ENCODE peak calls at places on chromosomes 1 and 21, in four cellular contexts. I is heart left ventricle, T is nephron progenitor cell, D is cardiac muscle cell. E is an unnamed sample.

GRCh38 chr1:204254031-204254661 is 40.4 kb upstream of the GOLT1A start:
- DNase-seq in T (no peak), I (no peak), D (peak; percentile 77), E (no peak)

GRCh38 chr1:178388398-178389161 is 108.2 kb downstream of the CLEC20A start:
- DNase-seq in I (no peak), D (peak; percentile 39), T (no peak), E (no peak)

GRCh38 chr21:42596657-42597056 is 56.8 kb upstream of the PDE9A start:
- DNase-seq in D (no peak), I (no peak), T (no peak), E (no peak)

GRCh38 chr1:50152236-50152635 is 43.5 kb downstream of the ELAVL4 start:
- DNase-seq in D (no peak), T (no peak), I (no peak), E (no peak)

GRCh38 chr1:4761324-4761723 is 106.9 kb downstream of the AJAP1 start:
- DNase-seq in D (no peak), I (no peak), T (no peak), E (no peak)

GRCh38 chr1:197173571-197174482 is 27.4 kb upstream of the ASPM start:
- DNase-seq in T (no peak), D (peak; percentile 86), I (no peak), E (no peak)

GRCh38 chr1:18384477-18384876 is 96.3 kb upstream of the KLHDC7A start:
- DNase-seq in I (no peak), D (no peak), T (no peak), E (no peak)

GRCh38 chr1:2242814-2243725 is 15.0 kb downstream of the SKI start:
- DNase-seq in I (peak; percentile 82), D (no peak), T (no peak), E (no peak)

GRCh38 chr1:228494970-228495853 is 8.0 kb downstream of the RNF187 start:
- DNase-seq in I (no peak), D (no peak), T (no peak), E (no peak)

GRCh38 chr1:72366473-72366872 is 84.1 kb upstream of the NEGR1 start:
- DNase-seq in I (no peak), T (no peak), D (peak; percentile 68), E (no peak)

GRCh38 chr1:9008236-9008635 is 18.0 kb downstream of the SLC2A7 start:
- DNase-seq in D (no peak), T (no peak), I (no peak), E (no peak)

GRCh38 chr1:207806531-207807394 is 54.9 kb downstream of the CD46 start:
- DNase-seq in D (no peak), T (no peak), I (no peak), E (no peak)

GRCh38 chr1:2330511-2331199 is 60.7 kb downstream of the MORN1 start:
- DNase-seq in I (peak; percentile 64), T (no peak), D (peak; percentile 90), E (no peak)

GRCh38 chr1:109213345-109213823 is 334 bp upstream of the SARS1 start:
- DNase-seq in T (no peak), I (no peak), D (no peak), E (no peak)

GRCh38 chr1:99502400-99502799 is 143.5 kb upstream of the PALMD start:
- DNase-seq in I (no peak), D (no peak), T (no peak), E (no peak)

GRCh38 chr1:55420866-55421265 is 205.7 kb upstream of the USP24 start:
- DNase-seq in D (peak; percentile 32), I (no peak), T (no peak), E (no peak)

GRCh38 chr1:108814343-108815125 is 42.4 kb downstream of the AKNAD1 start:
- DNase-seq in I (no peak), D (peak; percentile 80), T (no peak), E (no peak)

GRCh38 chr1:221813887-221814286 is 72.0 kb upstream of the DUSP10 start:
- DNase-seq in T (no peak), I (no peak), D (no peak), E (no peak)

GRCh38 chr1:42680921-42681683 is 1.1 kb upstream of the YBX1 start:
- DNase-seq in I (no peak), T (no peak), D (peak; percentile 32), E (no peak)

GRCh38 chr1:179754031-179754624 is 11.0 kb downstream of the FAM163A start:
- DNase-seq in I (no peak), D (peak; percentile 94), T (no peak), E (no peak)

GRCh38 chr1:244231572-244232315 is 180.7 kb downstream of the ZBTB18 start:
- DNase-seq in D (peak; percentile 38), T (peak; percentile 27), I (no peak), E (no peak)

GRCh38 chr1:212856755-212857154 is 1.3 kb upstream of the FLVCR1 start:
- DNase-seq in D (no peak), T (no peak), I (no peak), E (no peak)

GRCh38 chr1:194866153-194866552 is 1679.7 kb upstream of the B3GALT2 start:
- DNase-seq in I (no peak), D (no peak), T (no peak), E (no peak)

GRCh38 chr1:56758135-56758534 is 61.1 kb downstream of the FYB2 start:
- DNase-seq in T (peak; percentile 4), I (peak; percentile 33), D (no peak), E (no peak)
- TF ChIP-seq CTCF in T (no peak), I (peak; percentile 23), D (no peak), E (no peak)

GRCh38 chr1:66712819-66713218 is 39.4 kb upstream of the DYNLT5 start:
- DNase-seq in T (no peak), I (no peak), D (no peak), E (no peak)

GRCh38 chr1:66711420-66711819 is 40.8 kb upstream of the DYNLT5 start:
- DNase-seq in I (no peak), T (no peak), D (peak; percentile 30), E (no peak)
- TF ChIP-seq CTCF in I (peak; percentile 13), T (no peak), D (peak; percentile 32), E (no peak)

GRCh38 chr1:162939035-162939434 is 78.1 kb upstream of the CCDC190 start:
- DNase-seq in I (no peak), D (no peak), T (no peak), E (no peak)
- TF ChIP-seq CTCF in I (no peak), D (no peak), T (no peak), E (no peak)

GRCh38 chr1:201128476-201128875 is 1.5 kb upstream of the ASCL5 start:
- DNase-seq in I (no peak), D (no peak), T (no peak), E (no peak)
- TF ChIP-seq CTCF in I (no peak), D (no peak), T (no peak), E (no peak)

GRCh38 chr1:36609241-36610027 is 126.7 kb upstream of the CSF3R start:
- DNase-seq in D (peak; percentile 68), T (peak; percentile 78), I (no peak), E (peak; percentile 62)
- TF ChIP-seq CTCF in D (peak; percentile 77), T (peak; percentile 89), I (peak; percentile 52), E (peak; percentile 76)

DNA sequence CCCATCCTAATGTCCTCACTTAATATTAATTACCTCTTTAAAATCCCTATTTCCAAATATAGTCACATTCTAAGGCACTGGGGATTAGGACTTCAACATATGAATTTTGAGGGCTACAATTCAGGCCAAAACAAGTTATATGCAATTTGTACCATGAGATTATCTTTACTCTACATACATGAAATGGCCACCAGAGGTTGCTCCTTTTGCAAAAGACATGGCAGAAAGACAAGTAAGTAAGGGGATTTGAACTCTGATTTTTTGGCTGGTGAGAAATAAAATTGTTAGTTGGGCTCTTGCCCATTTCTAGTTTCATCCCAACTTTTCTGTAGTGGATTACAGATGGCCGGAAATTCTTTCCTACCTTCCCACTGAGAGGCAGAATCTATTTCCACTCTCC is 4.8 kb upstream of the ALG6 start:
- DNase-seq in I (no peak), T (no peak), D (no peak), E (no peak)
- TF ChIP-seq CTCF in I (no peak), T (no peak), D (peak; percentile 4), E (peak; percentile 21)